ENCODE peak calls at places on chromosomes 12 and 14, in four cellular contexts. I is right lobe of liver, R is cardiac muscle cell, E is HCT116. C is an unnamed sample.

GRCh38 chr12:125188912-125189881 is 124.0 kb downstream of the AACS start:
- DNase-seq in I (no peak), R (no peak), E (no peak), C (no peak)

GRCh38 chr12:94172973-94173372 is 24.6 kb downstream of the PLXNC1 start:
- DNase-seq in I (no peak), R (peak), E (no peak), C (no peak)

GRCh38 chr14:35678403-35679028 is 130.6 kb downstream of the RALGAPA1 start:
- DNase-seq in I (no peak), R (no peak), E (no peak), C (no peak)

GRCh38 chr12:57368349-57369095 is 62.3 kb downstream of the R3HDM2 start:
- DNase-seq in I (no peak), R (peak), E (no peak), C (no peak)

GRCh38 chr12:98895086-98895651 is 250.1 kb downstream of the APAF1 start:
- DNase-seq in I (no peak), R (no peak), E (no peak), C (no peak)

GRCh38 chr14:76328457-76329137 is 47.3 kb upstream of the ESRRB start:
- DNase-seq in I (no peak), R (no peak), E (no peak), C (no peak)

GRCh38 chr14:79011920-79012204 is 841.7 kb downstream of the NRXN3 start:
- DNase-seq in I (no peak), R (no peak), E (no peak), C (no peak)

GRCh38 chr14:66746316-66747006 is 238.5 kb downstream of the GPHN start:
- DNase-seq in I (no peak), R (peak), E (peak), C (no peak)

GRCh38 chr14:94681300-94682060 is 69.3 kb downstream of the SERPINA3 start:
- DNase-seq in I (peak), R (peak), E (peak), C (peak)

GRCh38 chr12:108630481-108631207 is 3.0 kb downstream of the SELPLG start:
- DNase-seq in I (no peak), R (no peak), E (no peak), C (no peak)

GRCh38 chr12:115466076-115466475 is 782.1 kb upstream of the TBX3 start:
- DNase-seq in I (no peak), R (peak), E (no peak), C (no peak)

GRCh38 chr12:48779869-48780268 is 9.0 kb downstream of the ADCY6 start:
- DNase-seq in I (no peak), R (peak), E (no peak), C (peak)

DNA sequence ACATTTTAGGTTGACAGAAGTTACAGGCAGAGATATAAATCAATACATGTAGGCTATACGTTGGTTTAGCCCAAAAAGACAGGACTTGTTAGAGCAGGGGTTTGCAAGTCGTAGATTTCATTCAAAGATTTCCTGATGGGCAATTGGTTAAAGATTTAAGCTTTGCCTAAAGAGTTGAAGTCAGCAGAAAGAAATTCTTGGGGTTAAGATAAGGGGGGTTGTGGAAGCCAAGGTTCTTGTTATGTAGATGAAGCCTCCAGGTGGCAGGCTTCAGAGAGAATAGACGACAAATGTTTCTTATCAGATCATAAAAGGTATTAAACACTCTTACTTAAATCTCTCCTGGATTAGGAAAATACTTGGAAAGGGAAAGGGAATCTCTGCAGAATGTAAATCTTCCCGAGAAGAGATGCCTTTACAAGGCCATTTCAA is 510.8 kb downstream of the TMTC2 start:
- DNase-seq in I (no peak), R (no peak), E (no peak), C (no peak)
- TF ChIP-seq CTCF in I (no peak), R (no peak), E (no peak), C (no peak)

GRCh38 chr12:3204143-3204542 is 127.0 kb downstream of the TSPAN9 start:
- DNase-seq in I (no peak), R (no peak), E (peak), C (no peak)
- H3K27ac ChIP-seq in I (no peak), R (no peak), E (no peak), C (no peak)

GRCh38 chr12:101941306-101942000 is 64.1 kb downstream of the DRAM1 start:
- DNase-seq in I (no peak), R (no peak), E (no peak), C (no peak)

GRCh38 chr12:101939306-101939705 is 61.9 kb downstream of the DRAM1 start:
- DNase-seq in I (no peak), R (peak), E (no peak), C (no peak)

GRCh38 chr12:101939856-101940265 is 62.5 kb downstream of the DRAM1 start:
- DNase-seq in I (no peak), R (peak), E (peak), C (no peak)

GRCh38 chr12:101942206-101942605 is 64.8 kb downstream of the DRAM1 start:
- DNase-seq in I (no peak), R (no peak), E (no peak), C (no peak)

GRCh38 chr12:101940400-101940950 is 63.1 kb downstream of the DRAM1 start:
- DNase-seq in I (no peak), R (no peak), E (no peak), C (no peak)
- H3K4me3 ChIP-seq in I (no peak), R (no peak), E (no peak), C (no peak)

GRCh38 chr12:120134307-120134980 is 17.9 kb upstream of the RAB35 start:
- DNase-seq in I (no peak), R (no peak), E (no peak), C (no peak)
- TF ChIP-seq CTCF in I (no peak), R (no peak), E (no peak), C (no peak)

DNA sequence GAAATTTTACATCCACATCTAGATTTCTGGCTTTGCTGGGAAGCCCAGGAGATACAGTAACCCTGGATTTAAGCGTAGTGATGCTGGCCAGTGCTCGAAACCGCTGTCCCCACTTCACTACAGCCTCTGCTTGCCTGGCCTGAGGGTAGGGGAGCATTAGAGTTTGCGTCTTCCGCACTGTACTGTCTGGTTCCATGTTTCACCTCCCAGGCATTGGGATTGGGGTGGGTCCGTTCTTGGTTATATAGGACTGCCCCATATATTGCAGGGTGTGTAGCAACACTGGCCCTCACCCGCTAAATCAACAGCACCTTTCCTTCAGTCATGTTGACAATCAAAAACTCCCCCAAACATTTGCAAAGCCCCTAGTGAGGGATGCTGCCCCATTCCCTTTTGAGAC is 240.8 kb downstream of the ZFP36L1 start:
- DNase-seq in I (no peak), R (no peak), E (no peak), C (no peak)
- H3K27ac ChIP-seq in I (no peak), R (no peak), E (no peak), C (peak)

DNA sequence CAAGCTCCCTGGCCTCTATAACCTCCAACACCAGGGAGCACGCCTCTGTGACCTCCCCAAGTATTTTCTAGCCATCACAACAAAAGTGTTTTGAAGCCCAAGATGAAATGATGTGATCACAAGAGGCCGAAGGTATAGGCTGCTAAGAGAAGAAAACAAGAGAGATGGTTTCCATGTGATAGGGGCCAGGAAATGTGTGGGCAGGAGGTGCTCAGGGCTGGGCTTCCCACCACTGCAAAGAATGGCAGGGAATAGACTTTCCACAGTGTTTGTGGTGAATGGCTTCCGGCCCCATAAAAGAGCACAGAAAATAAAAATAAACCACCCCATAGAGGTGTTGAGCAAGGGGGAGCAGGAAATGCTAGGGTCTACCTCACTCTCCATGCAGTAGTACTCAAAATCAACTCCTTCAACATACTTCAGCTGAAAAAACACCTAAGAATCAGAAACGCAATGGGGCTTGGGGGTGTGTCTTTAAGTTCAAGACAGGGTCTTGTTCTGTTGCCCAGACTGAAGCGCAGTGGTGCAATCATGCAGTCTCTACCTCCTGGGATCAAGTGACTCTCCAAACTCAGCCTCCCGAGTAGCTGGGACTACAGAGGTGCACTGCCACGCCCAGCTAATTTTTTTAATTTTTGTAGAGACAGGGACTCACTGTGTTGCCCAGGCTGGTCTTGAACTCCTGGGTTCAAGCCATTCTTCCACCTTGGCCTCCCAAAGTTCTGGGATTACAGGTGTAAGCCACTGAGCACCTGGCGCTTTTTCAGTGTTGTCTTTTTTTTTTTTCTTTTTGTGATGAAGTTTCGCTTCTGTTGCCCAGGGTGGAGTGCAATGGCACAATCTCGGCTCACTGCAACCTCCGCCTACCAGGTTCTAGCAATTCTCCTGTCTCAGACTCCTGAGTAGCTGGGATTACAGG is 27.1 kb downstream of the DAD1 start:
- DNase-seq in I (no peak), R (peak), E (no peak), C (no peak)
- H3K4me3 ChIP-seq in I (no peak), R (no peak), E (no peak), C (no peak)

GRCh38 chr14:95895720-95896119 is 19.1 kb downstream of the TUNAR start:
- DNase-seq in I (no peak), R (no peak), E (peak), C (no peak)
- TF ChIP-seq CTCF in I (peak), R (no peak), E (peak), C (no peak)

GRCh38 chr12:132494294-132495164 is 4.6 kb downstream of the FBRSL1 start:
- DNase-seq in I (no peak), R (no peak), E (no peak), C (no peak)
- H3K27ac ChIP-seq in I (no peak), R (peak), E (no peak), C (no peak)

DNA sequence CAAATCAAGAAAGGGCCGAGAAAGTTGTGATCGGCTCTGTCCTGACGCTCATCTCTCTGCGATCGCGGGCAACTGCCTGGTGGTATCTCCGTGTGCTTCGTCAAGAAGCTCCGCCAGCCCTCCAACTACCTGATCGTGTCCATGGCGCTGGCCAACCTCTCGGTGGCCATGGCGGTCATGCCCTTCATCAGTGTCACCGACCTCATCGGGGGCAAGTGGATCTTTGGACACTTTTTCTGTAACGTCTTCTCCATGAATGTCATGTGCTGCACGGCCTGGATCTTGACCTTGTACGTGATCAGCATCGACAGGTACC is 1.6 kb upstream of the HEBP1 start:
- DNase-seq in I (no peak), R (no peak), E (no peak), C (peak)
- H3K4me3 ChIP-seq in I (peak), R (peak), E (peak), C (peak)